ENCODE peak calls at places on chromosome 3, in ten cellular contexts. J is NCI-H1105; N is kidney tubule cell; U is OCI-LY7; D is fibroblast of lung; M is stimulated activated CD4-positive, alpha-beta T cell treated with anti-CD3 and anti-CD28 coated beads, Interleukin-15, amount 100 ng/mL, for 24 hours; X is globus pallidus; O is dorsolateral prefrontal cortex; P is CD4-positive, CD25-positive, alpha-beta regulatory T cell; G is hypothalamus. K is an unnamed sample.

GRCh38 chr3:71998995-71999673 is 214.2 kb upstream of the PROK2 start:
- DNase-seq in M (peak; percentile 24), N (peak; percentile 50), U (no peak), G (no peak), P (no peak), X (no peak), J (no peak), D (peak; percentile 87), O (no peak), K (no peak)

GRCh38 chr3:22939349-22939748 is 263.8 kb upstream of the UBE2E2 start:
- DNase-seq in N (no peak), O (no peak), G (no peak), D (peak; percentile 53), J (no peak), M (no peak), P (no peak), U (no peak), X (no peak), K (no peak)

GRCh38 chr3:95408464-95408862 is 1345.6 kb downstream of the NSUN3 start:
- DNase-seq in X (no peak), J (no peak), P (no peak), O (no peak), N (no peak), D (no peak), U (no peak), G (no peak), M (no peak), K (no peak)

GRCh38 chr3:48931944-48932580 is 13.4 kb downstream of the ARIH2 start:
- DNase-seq in X (no peak), M (no peak), G (no peak), U (no peak), O (no peak), D (no peak), J (no peak), P (no peak), N (no peak), K (no peak)

GRCh38 chr3:158565076-158565475 is 5.9 kb upstream of the MLF1 start:
- DNase-seq in N (no peak), D (no peak), M (no peak), P (no peak), J (no peak), O (no peak), U (no peak), G (no peak), X (no peak), K (no peak)

GRCh38 chr3:172513488-172513887 is 9.7 kb downstream of the TNFSF10 start:
- DNase-seq in P (no peak), N (no peak), U (no peak), X (no peak), D (no peak), G (no peak), O (no peak), M (no peak), J (no peak), K (no peak)

GRCh38 chr3:43247556-43248186 is 38.7 kb upstream of the SNRK start:
- DNase-seq in U (no peak), G (no peak), P (no peak), X (peak; percentile 60), D (no peak), O (no peak), M (no peak), N (no peak), J (no peak), K (no peak)

GRCh38 chr3:136789976-136790375 is 28.9 kb upstream of the SLC35G2 start:
- DNase-seq in G (no peak), J (no peak), M (no peak), X (no peak), D (no peak), O (no peak), U (no peak), P (no peak), N (no peak), K (no peak)

GRCh38 chr3:127490271-127491023 is 100.1 kb downstream of the TPRA1 start:
- DNase-seq in P (no peak), N (no peak), U (no peak), J (no peak), X (no peak), G (no peak), D (no peak), M (no peak), O (no peak), K (no peak)

GRCh38 chr3:38117748-38118420 is 19.0 kb downstream of the ACAA1 start:
- DNase-seq in X (peak; percentile 53), D (peak; percentile 59), G (no peak), M (peak; percentile 82), J (peak; percentile 29), P (peak; percentile 72), N (peak; percentile 68), O (peak; percentile 38), U (peak; percentile 75), K (peak; percentile 52)

GRCh38 chr3:190260301-190260700 is 61.9 kb downstream of the CLDN1 start:
- DNase-seq in O (no peak), G (no peak), P (no peak), J (no peak), M (no peak), X (no peak), U (no peak), N (no peak), D (peak; percentile 34), K (no peak)

GRCh38 chr3:196016485-196016884 is 65.4 kb downstream of the TFRC start:
- DNase-seq in N (peak; percentile 45), U (no peak), G (no peak), M (no peak), X (no peak), O (no peak), P (no peak), J (no peak), D (peak; percentile 68), K (no peak)

GRCh38 chr3:74883690-74884089 is 269.2 kb upstream of the CNTN3 start:
- DNase-seq in O (no peak), X (no peak), N (peak; percentile 9), U (no peak), G (no peak), D (peak; percentile 8), M (no peak), J (no peak), P (no peak), K (peak; percentile 34)

GRCh38 chr3:87109431-87109830 is 117.7 kb upstream of the CHMP2B start:
- DNase-seq in X (no peak), U (no peak), O (no peak), D (no peak), P (no peak), J (no peak), M (no peak), N (no peak), G (no peak), K (no peak)

GRCh38 chr3:14451844-14452533 is 49.6 kb downstream of the SLC6A6 start:
- DNase-seq in U (no peak), X (peak; percentile 68), P (no peak), O (no peak), J (no peak), D (peak; percentile 94), M (no peak), G (no peak), N (peak; percentile 89), K (peak; percentile 50)

GRCh38 chr3:29497282-29497681 is 216.4 kb downstream of the RBMS3 start:
- DNase-seq in U (no peak), J (no peak), D (no peak), O (no peak), G (no peak), M (no peak), X (no peak), N (no peak), P (no peak), K (no peak)

K was measured in NCI-H69.